ENCODE peak calls at places on chromosome 1, in six cellular contexts. C is uterus; Z is MM.1S; X is CD8-positive, alpha-beta T cell; H is tibial nerve; W is psoas muscle. A is an unnamed sample.

GRCh38 chr1:200588698-200589097 is 31.9 kb downstream of the KIF14 start:
- DNase-seq in Z (no peak), X (no peak), W (no peak), C (no peak), H (no peak), A (no peak)

GRCh38 chr1:245621589-245621988 is 466.8 kb downstream of the KIF26B start:
- DNase-seq in H (no peak), X (no peak), C (no peak), Z (no peak), W (no peak), A (no peak)

GRCh38 chr1:193143285-193143684 is 21.5 kb downstream of the CDC73 start:
- DNase-seq in Z (no peak), C (no peak), X (no peak), H (no peak), W (no peak), A (no peak)

GRCh38 chr1:8027748-8028631 is 1.9 kb upstream of the ERRFI1 start:
- DNase-seq in W (no peak), Z (no peak), C (no peak), X (no peak), H (no peak), A (peak; percentile 38)

GRCh38 chr1:17878837-17879236 is 123.7 kb downstream of the ACTL8 start:
- DNase-seq in C (no peak), Z (no peak), X (no peak), W (peak; percentile 11), H (no peak), A (no peak)

GRCh38 chr1:200653022-200653462 is 16.7 kb downstream of the DDX59 start:
- DNase-seq in X (no peak), C (no peak), H (no peak), Z (no peak), W (no peak), A (no peak)

GRCh38 chr1:203462143-203462542 is 13.5 kb upstream of the PRELP start:
- DNase-seq in W (no peak), Z (no peak), C (no peak), X (no peak), H (no peak), A (no peak)

GRCh38 chr1:17059391-17060128 is 5.7 kb upstream of the SDHB start:
- DNase-seq in H (no peak), X (no peak), Z (peak; percentile 58), C (peak; percentile 19), W (peak; percentile 61), A (peak; percentile 66)

GRCh38 chr1:33339413-33339812 is 18.5 kb upstream of the A3GALT2 start:
- DNase-seq in C (no peak), H (no peak), Z (no peak), W (peak; percentile 67), X (no peak), A (no peak)

GRCh38 chr1:33342041-33342723 is 21.3 kb upstream of the A3GALT2 start:
- DNase-seq in W (peak; percentile 80), H (peak; percentile 54), X (no peak), C (peak; percentile 75), Z (no peak), A (peak; percentile 88)

GRCh38 chr1:33343539-33343938 is 22.6 kb upstream of the A3GALT2 start:
- DNase-seq in Z (no peak), X (no peak), H (no peak), W (no peak), C (no peak), A (no peak)

GRCh38 chr1:33338495-33339211 is 17.8 kb upstream of the A3GALT2 start:
- DNase-seq in W (peak; percentile 63), X (no peak), C (peak; percentile 68), H (peak; percentile 44), Z (no peak), A (no peak)

GRCh38 chr1:33341190-33341589 is 20.3 kb upstream of the A3GALT2 start:
- DNase-seq in H (no peak), Z (no peak), C (no peak), W (no peak), X (no peak), A (no peak)
- H3K27me3 ChIP-seq in H (no peaks in the 10 kb centered on the region), Z (no peaks in the 10 kb centered on the region), C (no peaks in the 10 kb centered on the region), W (no peaks in the 10 kb centered on the region), X (no peaks in the 10 kb centered on the region), A (no peaks in the 10 kb centered on the region)

GRCh38 chr1:169487153-169487552 is 1.4 kb upstream of the SLC19A2 start:
- DNase-seq in Z (no peak), H (no peak), C (no peak), X (no peak), W (no peak), A (no peak)
- H3K4me1 ChIP-seq in Z (peaks cover 8% of the 10 kb centered on the region), H (peaks cover 10% of the 10 kb centered on the region), C (no peaks in the 10 kb centered on the region), X (peaks cover 20% of the 10 kb centered on the region), W (peaks cover 33% of the 10 kb centered on the region), A (no peaks in the 10 kb centered on the region)

DNA sequence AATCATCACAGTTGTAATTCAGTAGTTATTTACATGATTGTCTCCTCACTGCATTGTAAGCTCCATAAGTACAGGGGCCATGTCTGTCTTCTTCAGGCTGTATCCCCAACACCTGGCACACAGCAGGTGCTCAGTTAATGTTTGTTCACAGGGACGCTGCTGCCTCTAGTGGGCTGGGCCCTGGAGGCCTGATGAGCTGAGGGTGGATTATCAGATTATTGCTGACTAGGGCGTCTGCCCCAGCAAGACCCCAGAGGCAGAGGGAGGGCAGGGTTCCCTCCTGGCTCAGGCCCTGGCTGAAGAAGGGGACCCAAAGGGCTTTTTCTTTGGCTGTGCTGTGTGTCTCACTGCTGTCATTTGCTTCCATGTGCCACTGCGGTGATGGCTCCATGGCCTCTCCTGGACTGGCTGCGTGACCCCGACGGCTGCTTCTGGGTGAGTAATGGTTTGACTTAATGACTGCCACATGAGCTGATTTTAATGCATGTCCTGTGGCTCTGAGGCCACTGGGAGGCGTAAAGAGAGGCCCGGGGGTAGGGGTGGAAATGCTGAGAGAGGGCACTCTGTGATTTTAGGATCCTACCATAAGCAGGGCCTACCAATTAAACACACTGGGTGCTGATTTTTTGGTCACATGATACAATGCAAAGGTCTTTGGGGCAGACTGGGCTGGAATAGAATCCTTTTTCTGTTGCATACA is 20.8 kb upstream of the EPB41 start:
- DNase-seq in C (no peak), H (no peak), Z (no peak), W (no peak), X (peak; percentile 32), A (no peak)
- TF ChIP-seq CTCF in C (no peak), H (no peak), Z (peak; percentile 18), W (peak; percentile 5), X (peak; percentile 29), A (no peak)

GRCh38 chr1:228047183-228047466 is 35.4 kb upstream of the ARF1 start:
- DNase-seq in C (no peak), Z (no peak), X (no peak), H (no peak), W (no peak), A (no peak)
- H3K27me3 ChIP-seq in C (no peaks in the 10 kb centered on the region), Z (peaks cover 12% of the 10 kb centered on the region), X (no peaks in the 10 kb centered on the region), H (no peaks in the 10 kb centered on the region), W (no peaks in the 10 kb centered on the region), A (no peaks in the 10 kb centered on the region)

DNA sequence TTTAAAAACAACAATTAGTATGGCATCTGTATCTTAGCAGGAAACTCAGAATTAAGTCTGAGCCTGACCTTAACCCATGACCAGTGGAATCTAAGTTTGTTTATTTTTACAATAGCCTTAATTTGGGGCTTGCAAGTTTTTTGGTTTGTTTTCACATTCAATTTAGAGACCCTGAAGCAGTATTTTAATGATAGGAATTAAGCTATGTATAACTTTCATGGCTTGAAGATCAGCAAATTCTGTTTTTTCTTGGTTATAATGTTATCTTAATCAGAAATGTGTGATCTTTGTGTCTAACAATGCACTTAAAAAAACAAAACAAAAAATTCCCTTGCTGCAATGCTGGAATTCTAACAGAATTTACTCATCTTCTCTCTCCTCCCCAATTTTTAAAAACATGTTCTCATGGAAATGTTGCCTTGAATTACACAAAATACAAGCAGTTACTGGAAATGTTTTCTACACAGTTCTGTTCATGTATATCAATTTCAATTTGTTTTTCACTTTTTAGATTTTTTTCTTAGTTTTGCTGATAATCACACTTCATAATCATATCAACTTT is 113.1 kb downstream of the OLFML2B start:
- DNase-seq in H (no peak), W (no peak), C (no peak), Z (no peak), X (no peak), A (no peak)
- H3K4me1 ChIP-seq in H (peaks cover 33% of the 10 kb centered on the region), W (no peaks in the 10 kb centered on the region), C (no peaks in the 10 kb centered on the region), Z (no peaks in the 10 kb centered on the region), X (no peaks in the 10 kb centered on the region), A (no peaks in the 10 kb centered on the region)